ENCODE peak calls at places on chromosomes 7 and 10, in four cellular contexts. U is BJ, E is PC-3, K is GM12864. N is an unnamed sample.

GRCh38 chr7:132292803-132293202 is 283.5 kb downstream of the PLXNA4 start:
- DNase-seq in U (no peak), E (peak), K (no peak), N (no peak)

GRCh38 chr7:15219758-15220157 is 317.2 kb upstream of the DGKB start:
- DNase-seq in U (no peak), E (no peak), K (no peak), N (no peak)

GRCh38 chr7:8724080-8724718 is 290.8 kb downstream of the NXPH1 start:
- DNase-seq in U (no peak), E (peak), K (peak), N (peak)

GRCh38 chr10:11468126-11468742 is 143.2 kb downstream of the USP6NL start:
- DNase-seq in U (no peak), E (peak), K (no peak), N (no peak)

GRCh38 chr7:141590666-141591065 is 39.5 kb downstream of the AGK start:
- DNase-seq in U (no peak), E (no peak), K (no peak), N (no peak)

GRCh38 chr7:132492841-132493445 is 83.3 kb downstream of the PLXNA4 start:
- DNase-seq in U (no peak), E (no peak), K (no peak), N (no peak)

GRCh38 chr7:121510858-121511482 is 114.9 kb upstream of the FAM3C start:
- DNase-seq in U (no peak), E (no peak), K (no peak), N (no peak)

GRCh38 chr10:18542832-18543231 is 108.6 kb downstream of the NSUN6 start:
- DNase-seq in U (no peak), E (no peak), K (no peak), N (peak)

GRCh38 chr7:30971440-30971839 is 7.7 kb downstream of the GHRHR start:
- DNase-seq in U (no peak), E (no peak), K (no peak), N (no peak)

GRCh38 chr10:1344846-1345245 is 288.7 kb downstream of the WDR37 start:
- DNase-seq in U (no peak), E (no peak), K (no peak), N (no peak)

GRCh38 chr7:101900103-101900502 is 82.7 kb downstream of the CUX1 start:
- DNase-seq in U (no peak), E (no peak), K (no peak), N (no peak)

GRCh38 chr10:15096661-15097010 is 519 bp upstream of the RPP38 start:
- DNase-seq in U (no peak), E (no peak), K (no peak), N (no peak)

GRCh38 chr10:25639646-25640045 is 294.4 kb upstream of the MYO3A start:
- DNase-seq in U (no peak), E (peak), K (no peak), N (no peak)

GRCh38 chr10:63744060-63744941 is 223.1 kb downstream of the REEP3 start:
- DNase-seq in U (peak), E (no peak), K (no peak), N (no peak)

GRCh38 chr7:125059861-125060456 is 130.3 kb upstream of the POT1 start:
- DNase-seq in U (no peak), E (peak), K (no peak), N (no peak)

GRCh38 chr10:72545511-72545910 is 80.4 kb downstream of the MICU1 start:
- DNase-seq in U (no peak), E (no peak), K (no peak), N (no peak)

GRCh38 chr7:155685070-155685790 is 40.8 kb downstream of the RBM33 start:
- DNase-seq in U (no peak), E (no peak), K (no peak), N (no peak)

GRCh38 chr10:61166065-61166464 is 222.1 kb upstream of the RHOBTB1 start:
- DNase-seq in U (no peak), E (peak), K (no peak), N (no peak)

GRCh38 chr10:132401396-132402168 is 4.6 kb downstream of the PWWP2B start:
- DNase-seq in U (no peak), E (no peak), K (no peak), N (no peak)

GRCh38 chr10:9562001-9562505 is 1455.6 kb upstream of the CELF2 start:
- DNase-seq in U (no peak), E (no peak), K (no peak), N (no peak)

GRCh38 chr7:133984023-133984422 is 143.1 kb upstream of the LRGUK start:
- DNase-seq in U (no peak), E (no peak), K (no peak), N (no peak)

GRCh38 chr10:86642499-86642898 is 11.8 kb upstream of the OPN4 start:
- DNase-seq in U (no peak), E (peak), K (no peak), N (peak)
- TF ChIP-seq CTCF in U (peak), E (peak), K (no peak), N (no peak)

DNA sequence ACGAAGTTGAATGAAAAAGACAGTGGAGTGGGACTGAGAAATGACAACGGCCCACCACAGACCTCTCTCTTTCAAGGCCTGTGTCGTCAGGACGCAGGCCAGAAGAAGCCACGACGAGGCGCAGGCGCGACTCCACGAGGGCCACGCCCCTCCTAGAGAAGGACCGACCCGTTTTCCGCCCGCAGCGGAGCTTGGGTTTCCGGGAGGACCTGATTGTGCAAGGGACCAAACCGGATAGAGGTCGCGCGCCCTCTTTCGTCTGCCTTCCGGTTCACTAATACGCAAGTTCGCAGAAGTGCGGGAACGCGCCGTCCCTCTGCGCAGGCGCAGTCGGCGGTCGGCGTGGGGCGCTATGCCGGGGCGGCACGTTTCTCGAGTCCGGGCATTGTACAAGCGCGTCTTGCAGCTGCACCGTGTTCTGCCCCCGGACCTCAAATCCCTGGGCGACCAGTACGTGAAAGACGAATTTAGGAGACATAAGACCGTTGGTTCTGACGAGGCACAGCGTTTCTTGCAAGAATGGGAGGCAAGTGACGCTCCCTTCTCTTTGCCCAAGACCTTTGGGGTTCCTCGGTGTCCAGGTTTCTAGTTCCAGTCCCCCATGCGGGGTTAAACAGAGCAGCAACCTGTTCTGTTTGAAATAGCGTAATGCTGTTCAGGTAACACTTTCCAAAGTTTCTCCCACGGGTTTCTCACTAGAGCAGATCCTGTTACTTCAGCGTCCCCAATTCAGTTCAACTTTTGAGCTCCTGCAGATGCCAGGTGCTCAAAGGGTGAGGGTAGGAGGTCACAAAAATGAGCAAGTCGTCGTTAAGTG is at the start of gene SDHAF3:
- DNase-seq in U (peak), E (peak), K (peak), N (peak)
- TF ChIP-seq CTCF in U (peak), E (no peak), K (peak), N (no peak)

GRCh38 chr10:44975487-44976331 is 2.9 kb downstream of the DEPP1 start:
- DNase-seq in U (no peak), E (peak), K (no peak), N (no peak)
- TF ChIP-seq CTCF in U (no peak), E (no peak), K (no peak), N (no peak)

GRCh38 chr10:86585037-86585725 is 63.6 kb upstream of the WAPL start:
- DNase-seq in U (no peak), E (peak), K (peak), N (peak)
- TF ChIP-seq CTCF in U (peak), E (peak), K (peak), N (peak)

DNA sequence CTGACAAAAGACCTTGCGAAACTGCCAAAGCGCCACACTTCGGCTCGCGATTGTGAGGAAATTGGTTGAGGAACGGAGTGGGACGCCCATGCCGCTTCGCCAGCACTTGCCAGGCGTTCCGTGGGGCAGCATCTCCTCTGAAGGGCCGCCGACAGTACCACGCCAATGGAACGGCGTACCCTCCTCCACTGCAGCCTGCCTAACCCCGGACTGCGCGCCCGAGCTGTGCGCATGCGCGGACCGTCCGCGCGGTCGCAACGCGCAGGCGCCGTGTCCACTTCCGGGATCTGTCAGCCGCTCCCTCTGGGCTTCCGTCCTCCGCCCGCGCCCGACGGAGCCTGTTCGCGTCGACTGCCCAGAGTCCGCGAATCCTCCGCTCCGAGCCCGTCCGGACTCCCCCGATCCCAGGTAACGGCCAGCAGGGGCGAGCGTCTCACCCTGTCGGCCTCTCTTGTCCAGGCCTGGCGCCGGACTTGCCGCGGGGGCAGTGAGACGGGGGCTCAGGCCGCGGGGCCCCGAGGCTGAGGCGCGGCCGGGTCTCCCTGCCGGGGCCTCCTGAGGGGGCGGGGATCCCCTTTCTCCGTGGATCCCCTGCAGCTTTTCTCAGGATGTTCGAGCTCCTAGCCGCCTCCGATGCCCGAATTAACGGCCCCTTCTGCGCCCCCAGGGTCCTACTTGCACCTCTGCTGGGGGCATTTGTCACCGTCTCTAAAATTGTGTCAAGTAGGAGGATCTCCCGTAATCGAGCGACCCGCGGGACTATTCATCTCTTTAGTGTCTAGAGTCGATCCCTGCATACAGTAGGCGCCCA is at the start of gene ARPC1A:
- DNase-seq in U (peak), E (peak), K (peak), N (peak)
- TF ChIP-seq CTCF in U (peak), E (no peak), K (no peak), N (no peak)

N was measured in GM10248.